ENCODE peak calls at places on chromosome 5, in four cellular contexts. P is H1, D is endothelial cell, L is endothelial cell of umbilical vein. J is an unnamed sample.

GRCh38 chr5:150614651-150615040 is 25.8 kb upstream of the SYNPO start:
- DNase-seq in P (no peak), D (no peak), L (no peak), J (no peak)

GRCh38 chr5:54761213-54761701 is 224.1 kb downstream of the ESM1 start:
- DNase-seq in P (no peak), D (no peak), L (peak), J (no peak)

GRCh38 chr5:72451771-72452505 is 55.3 kb downstream of the ZNF366 start:
- DNase-seq in P (no peak), D (peak), L (peak), J (peak)

GRCh38 chr5:61277190-61277589 is 54.9 kb upstream of the ZSWIM6 start:
- DNase-seq in P (no peak), D (no peak), L (peak), J (no peak)

GRCh38 chr5:63564789-63565188 is 397.5 kb downstream of the HTR1A start:
- DNase-seq in P (no peak), D (no peak), L (no peak), J (no peak)

GRCh38 chr5:11793396-11793795 is 110.8 kb downstream of the CTNND2 start:
- DNase-seq in P (no peak), D (no peak), L (no peak), J (no peak)

GRCh38 chr5:32098806-32099435 is 75.2 kb downstream of the GOLPH3 start:
- DNase-seq in P (peak), D (no peak), L (peak), J (no peak)

GRCh38 chr5:109324941-109325340 is 84.8 kb downstream of the PJA2 start:
- DNase-seq in P (no peak), D (no peak), L (no peak), J (no peak)

GRCh38 chr5:639584-640213 is 27.6 kb downstream of the CEP72 start:
- DNase-seq in P (no peak), D (no peak), L (no peak), J (no peak)

GRCh38 chr5:142206801-142207200 is 98.2 kb downstream of the NDFIP1 start:
- DNase-seq in P (no peak), D (no peak), L (peak), J (no peak)

GRCh38 chr5:38885208-38885607 is 39.4 kb downstream of the OSMR start:
- DNase-seq in P (no peak), D (no peak), L (no peak), J (no peak)

GRCh38 chr5:135251099-135251498 is 147.9 kb downstream of the MACROH2A1 start:
- DNase-seq in P (peak), D (no peak), L (no peak), J (no peak)

GRCh38 chr5:149374303-149374702 is 4.8 kb downstream of the IL17B start:
- DNase-seq in P (no peak), D (no peak), L (no peak), J (no peak)

GRCh38 chr5:154583545-154584168 is 105.6 kb upstream of the HAND1 start:
- DNase-seq in P (no peak), D (no peak), L (no peak), J (no peak)

GRCh38 chr5:756171-756570 is 28.4 kb downstream of the ZDHHC11B start:
- DNase-seq in P (no peak), D (no peak), L (no peak), J (no peak)

GRCh38 chr5:174572591-174572990 is 151.8 kb upstream of the MSX2 start:
- DNase-seq in P (no peak), D (no peak), L (no peak), J (no peak)

GRCh38 chr5:61252643-61252925 is 79.5 kb upstream of the ZSWIM6 start:
- DNase-seq in P (no peak), D (no peak), L (no peak), J (no peak)

GRCh38 chr5:160937570-160937969 is 85.6 kb upstream of the ATP10B start:
- DNase-seq in P (no peak), D (no peak), L (no peak), J (no peak)

GRCh38 chr5:86115164-86115563 is 502.6 kb upstream of the COX7C start:
- DNase-seq in P (no peak), D (no peak), L (no peak), J (no peak)

GRCh38 chr5:86118542-86118941 is 499.2 kb upstream of the COX7C start:
- DNase-seq in P (no peak), D (no peak), L (no peak), J (no peak)
- TF ChIP-seq CTCF in P (no peak), D (peak), L (no peak), J (no peak)

DNA sequence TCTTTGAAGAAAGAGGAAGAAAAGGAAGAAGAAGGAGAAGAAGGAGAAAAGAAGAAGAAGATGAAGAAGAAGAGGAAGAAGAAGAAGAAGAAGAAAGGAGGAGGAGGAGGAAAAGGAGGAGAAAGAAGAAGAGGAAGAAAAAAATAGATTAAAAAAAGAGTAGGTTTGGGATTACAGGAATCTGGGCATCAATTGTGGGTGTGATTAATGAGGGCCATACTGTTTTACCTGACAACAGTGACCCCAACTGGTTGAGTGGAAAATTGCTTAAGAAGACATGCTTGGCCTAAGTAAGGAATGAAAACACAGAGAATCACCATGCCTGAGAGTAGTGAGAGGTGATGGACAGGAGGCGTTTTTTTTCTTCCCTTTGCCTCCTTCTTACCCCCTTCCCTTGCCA is 114.6 kb downstream of the FAM170A start:
- DNase-seq in P (no peak), D (peak), L (no peak), J (no peak)
- TF ChIP-seq CTCF in P (no peak), D (peak), L (no peak), J (peak)

GRCh38 chr5:126488362-126489065 is 65.3 kb downstream of the GRAMD2B start:
- DNase-seq in P (no peak), D (no peak), L (no peak), J (no peak)

GRCh38 chr5:126497506-126497905 is 74.3 kb downstream of the GRAMD2B start:
- DNase-seq in P (no peak), D (no peak), L (no peak), J (no peak)

GRCh38 chr5:126490167-126490937 is 67.1 kb downstream of the GRAMD2B start:
- DNase-seq in P (no peak), D (no peak), L (no peak), J (no peak)

GRCh38 chr5:126494393-126494792 is 71.2 kb downstream of the GRAMD2B start:
- DNase-seq in P (no peak), D (no peak), L (no peak), J (no peak)

DNA sequence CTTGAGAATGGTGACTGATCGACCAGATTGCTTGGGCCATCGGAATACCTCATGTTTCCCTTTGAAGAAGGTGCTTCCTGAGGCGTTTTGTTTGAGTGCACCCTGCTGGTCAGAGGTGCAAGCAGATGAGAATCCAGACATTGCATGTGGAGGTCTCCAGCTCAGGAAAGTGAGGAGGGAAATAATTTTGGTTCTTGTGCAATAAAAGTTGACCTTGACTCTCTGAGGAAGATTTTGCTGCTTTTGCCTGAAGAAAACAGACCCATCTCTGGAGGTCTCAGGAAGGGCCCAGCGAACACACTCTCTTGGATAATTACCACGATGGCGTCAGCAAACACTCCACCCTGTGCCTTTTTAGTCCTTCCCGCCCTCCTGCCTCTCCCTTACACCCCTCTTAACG is 69.7 kb downstream of the GRAMD2B start:
- DNase-seq in P (no peak), D (no peak), L (no peak), J (no peak)
- TF ChIP-seq CTCF in P (peak), D (no peak), L (no peak), J (peak)

DNA sequence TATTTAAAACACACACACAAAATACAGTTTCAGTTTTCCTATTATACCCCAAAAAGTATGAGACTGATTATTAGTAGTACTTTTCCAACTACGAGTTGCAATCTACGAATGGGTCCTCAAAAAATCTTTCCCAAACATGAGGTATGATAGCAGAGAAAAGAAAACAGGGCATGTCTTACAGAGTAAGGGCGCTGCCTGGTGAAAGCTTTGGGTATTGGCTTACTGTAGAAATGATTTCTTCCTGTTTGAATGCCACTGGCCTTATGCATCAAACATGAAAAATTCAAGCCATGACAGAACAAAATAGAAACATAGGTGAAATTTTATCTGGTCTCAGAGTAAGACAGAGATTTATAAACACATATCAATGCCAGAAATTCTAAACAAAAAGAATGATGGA is 448.0 kb downstream of the SPOCK1 start:
- DNase-seq in P (no peak), D (no peak), L (peak), J (no peak)
- TF ChIP-seq CTCF in P (no peak), D (no peak), L (peak), J (no peak)

DNA sequence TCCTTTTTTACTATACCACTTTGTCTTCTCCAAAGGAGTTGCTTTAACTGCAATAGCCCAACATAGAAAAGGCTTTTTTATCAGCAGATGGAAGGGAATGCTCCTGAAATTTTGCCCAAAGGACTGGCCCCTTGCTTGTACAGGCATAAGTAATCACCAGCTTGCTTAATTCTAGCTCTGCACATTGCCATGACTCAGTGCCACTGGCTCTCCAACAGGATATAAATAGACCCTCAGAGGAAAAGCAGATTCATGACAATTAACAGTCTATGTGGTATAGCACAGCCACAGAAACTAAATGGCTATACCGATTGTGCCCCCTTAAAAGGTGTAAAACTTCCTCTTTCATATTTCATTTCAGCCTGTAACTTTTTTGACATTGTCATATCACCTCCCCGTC is 227.0 kb downstream of the ZNF608 start:
- DNase-seq in P (no peak), D (no peak), L (peak), J (no peak)
- TF ChIP-seq CTCF in P (no peak), D (no peak), L (no peak), J (no peak)

DNA sequence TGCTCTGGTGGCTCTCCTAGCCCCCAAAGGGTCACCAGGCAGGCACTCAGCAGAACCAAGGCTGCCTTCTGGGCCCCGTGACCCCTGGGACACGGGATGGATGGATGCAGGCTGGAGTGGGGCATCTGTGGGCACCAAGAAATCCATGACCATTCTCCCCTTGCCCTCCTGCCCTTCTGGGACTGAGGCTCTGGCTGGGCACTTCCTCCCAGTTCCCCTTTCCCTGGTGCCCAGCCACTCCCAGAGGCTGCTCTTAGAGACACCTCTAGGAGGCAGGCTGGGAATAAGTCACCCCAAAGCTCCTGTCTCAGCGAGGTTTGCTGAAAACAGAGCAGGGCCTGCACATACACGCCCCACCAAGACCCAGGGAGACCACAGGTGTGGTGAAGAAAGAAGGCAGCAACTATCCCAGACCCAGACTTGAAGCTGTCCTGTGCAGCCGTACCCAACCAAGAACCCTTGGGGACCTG is 943 bp downstream of the STING1 start:
- DNase-seq in P (no peak), D (no peak), L (no peak), J (no peak)
- TF ChIP-seq CTCF in P (no peak), D (no peak), L (peak), J (no peak)